ENCODE peak calls at places on chromosomes 1 and 21, in seven cellular contexts. One of them, this sample, is unnamed.

GRCh38 chr1:77539510-77540142 is 142.8 kb downstream of the ZZZ3 start:
- DNase-seq in EH: peak; percentile 95
- DNase-seq in IMR-90: peak; percentile 81
- DNase-seq in stimulated activated naive CD4-positive, alpha-beta T cell: no peak
- DNase-seq in ovary: no peak
- DNase-seq in T-helper 9 cell: no peak
- DNase-seq in prostate gland: no peak
- DNase-seq in this sample: no peak

GRCh38 chr21:18608226-18608625 is 204.6 kb upstream of the TMPRSS15 start:
- DNase-seq in T-helper 9 cell: no peak
- DNase-seq in prostate gland: no peak
- DNase-seq in EH: no peak
- DNase-seq in ovary: no peak
- DNase-seq in IMR-90: no peak
- DNase-seq in stimulated activated naive CD4-positive, alpha-beta T cell: no peak
- DNase-seq in this sample: no peak

GRCh38 chr21:22536511-22536910 is 1538.3 kb downstream of the NCAM2 start:
- DNase-seq in EH: no peak
- DNase-seq in prostate gland: no peak
- DNase-seq in IMR-90: no peak
- DNase-seq in ovary: no peak
- DNase-seq in stimulated activated naive CD4-positive, alpha-beta T cell: no peak
- DNase-seq in T-helper 9 cell: no peak
- DNase-seq in this sample: no peak

GRCh38 chr1:16625497-16626408 is 12.4 kb upstream of the NBPF1 start:
- DNase-seq in ovary: peak; percentile 34
- DNase-seq in IMR-90: no peak
- DNase-seq in prostate gland: no peak
- DNase-seq in EH: no peak
- DNase-seq in stimulated activated naive CD4-positive, alpha-beta T cell: no peak
- DNase-seq in T-helper 9 cell: no peak
- DNase-seq in this sample: no peak

GRCh38 chr1:214003233-214003632 is 15.5 kb downstream of the PROX1 start:
- DNase-seq in ovary: no peak
- DNase-seq in T-helper 9 cell: no peak
- DNase-seq in EH: no peak
- DNase-seq in prostate gland: no peak
- DNase-seq in IMR-90: no peak
- DNase-seq in stimulated activated naive CD4-positive, alpha-beta T cell: no peak
- DNase-seq in this sample: no peak

GRCh38 chr21:44653656-44654575 is 543 bp downstream of the KRTAP12-4 start:
- DNase-seq in IMR-90: no peak
- DNase-seq in ovary: no peak
- DNase-seq in T-helper 9 cell: peak; percentile 62
- DNase-seq in stimulated activated naive CD4-positive, alpha-beta T cell: peak; percentile 52
- DNase-seq in prostate gland: no peak
- DNase-seq in EH: no peak
- DNase-seq in this sample: peak; percentile 72

GRCh38 chr1:198605426-198605825 is 33.4 kb upstream of the PTPRC start:
- DNase-seq in T-helper 9 cell: no peak
- DNase-seq in stimulated activated naive CD4-positive, alpha-beta T cell: no peak
- DNase-seq in IMR-90: no peak
- DNase-seq in ovary: no peak
- DNase-seq in prostate gland: no peak
- DNase-seq in EH: no peak
- DNase-seq in this sample: no peak

GRCh38 chr1:62131093-62131725 is 63.4 kb upstream of the L1TD1 start:
- DNase-seq in T-helper 9 cell: no peak
- DNase-seq in IMR-90: peak; percentile 61
- DNase-seq in stimulated activated naive CD4-positive, alpha-beta T cell: no peak
- DNase-seq in ovary: peak; percentile 30
- DNase-seq in EH: peak; percentile 68
- DNase-seq in prostate gland: no peak
- DNase-seq in this sample: no peak

GRCh38 chr1:11569551-11569950 is 84.7 kb downstream of the FBXO2 start:
- DNase-seq in IMR-90: no peak
- DNase-seq in prostate gland: no peak
- DNase-seq in EH: no peak
- DNase-seq in ovary: no peak
- DNase-seq in T-helper 9 cell: no peak
- DNase-seq in stimulated activated naive CD4-positive, alpha-beta T cell: no peak
- DNase-seq in this sample: no peak

GRCh38 chr1:232925421-232926202 is 24.8 kb upstream of the NTPCR start:
- DNase-seq in stimulated activated naive CD4-positive, alpha-beta T cell: no peak
- DNase-seq in prostate gland: no peak
- DNase-seq in ovary: no peak
- DNase-seq in T-helper 9 cell: no peak
- DNase-seq in IMR-90: no peak
- DNase-seq in EH: no peak
- DNase-seq in this sample: no peak

GRCh38 chr1:50967416-50968020 is 2.5 kb upstream of the CDKN2C start:
- DNase-seq in stimulated activated naive CD4-positive, alpha-beta T cell: no peak
- DNase-seq in prostate gland: no peak
- DNase-seq in ovary: no peak
- DNase-seq in IMR-90: no peak
- DNase-seq in T-helper 9 cell: no peak
- DNase-seq in EH: peak; percentile 55
- DNase-seq in this sample: no peak

GRCh38 chr1:167198518-167199133 is 22.1 kb upstream of the POU2F1 start:
- DNase-seq in EH: no peak
- DNase-seq in IMR-90: no peak
- DNase-seq in ovary: no peak
- DNase-seq in T-helper 9 cell: no peak
- DNase-seq in prostate gland: no peak
- DNase-seq in stimulated activated naive CD4-positive, alpha-beta T cell: no peak
- DNase-seq in this sample: no peak

GRCh38 chr1:113242481-113242880 is 147.8 kb upstream of the MAGI3 start:
- DNase-seq in EH: peak; percentile 6
- DNase-seq in ovary: no peak
- DNase-seq in stimulated activated naive CD4-positive, alpha-beta T cell: no peak
- DNase-seq in prostate gland: peak; percentile 81
- DNase-seq in T-helper 9 cell: no peak
- DNase-seq in IMR-90: no peak
- DNase-seq in this sample: no peak

GRCh38 chr1:168452329-168452728 is 91.5 kb downstream of the XCL2 start:
- DNase-seq in prostate gland: no peak
- DNase-seq in T-helper 9 cell: no peak
- DNase-seq in EH: no peak
- DNase-seq in ovary: no peak
- DNase-seq in IMR-90: no peak
- DNase-seq in stimulated activated naive CD4-positive, alpha-beta T cell: no peak
- DNase-seq in this sample: no peak

GRCh38 chr21:28550057-28550825 is 442.4 kb downstream of the LTN1 start:
- DNase-seq in EH: peak; percentile 70
- DNase-seq in T-helper 9 cell: no peak
- DNase-seq in IMR-90: peak; percentile 11
- DNase-seq in stimulated activated naive CD4-positive, alpha-beta T cell: no peak
- DNase-seq in prostate gland: no peak
- DNase-seq in ovary: no peak
- DNase-seq in this sample: no peak

GRCh38 chr1:185016880-185017279 is 28.5 kb upstream of the RNF2 start:
- DNase-seq in ovary: no peak
- DNase-seq in IMR-90: peak; percentile 1
- DNase-seq in T-helper 9 cell: no peak
- DNase-seq in EH: peak; percentile 12
- DNase-seq in stimulated activated naive CD4-positive, alpha-beta T cell: no peak
- DNase-seq in prostate gland: no peak
- DNase-seq in this sample: no peak